ENCODE peak calls at places on chromosome 17, in seven cellular contexts. One of them, this sample, is unnamed.

GRCh38 chr17:72922223-72922622 is 170.3 kb downstream of the SLC39A11 start:
- DNase-seq in omental fat pad: no peak
- DNase-seq in NB4: no peak
- DNase-seq in sciatic nerve: no peak
- DNase-seq in AML-193: no peak
- DNase-seq in kidney glomerular epithelial cell: peak
- DNase-seq in mesothelial cell of epicardium: no peak
- DNase-seq in this sample: no peak

GRCh38 chr17:29059281-29059680 is 16.3 kb downstream of the PIPOX start:
- DNase-seq in mesothelial cell of epicardium: no peak
- DNase-seq in kidney glomerular epithelial cell: peak
- DNase-seq in NB4: no peak
- DNase-seq in omental fat pad: no peak
- DNase-seq in AML-193: no peak
- DNase-seq in sciatic nerve: no peak
- DNase-seq in this sample: peak

GRCh38 chr17:7912927-7913524 is 3.1 kb downstream of the RNF227 start:
- DNase-seq in mesothelial cell of epicardium: no peak
- DNase-seq in AML-193: peak
- DNase-seq in omental fat pad: no peak
- DNase-seq in sciatic nerve: no peak
- DNase-seq in kidney glomerular epithelial cell: peak
- DNase-seq in NB4: peak
- DNase-seq in this sample: peak

GRCh38 chr17:79907855-79908254 is 68.6 kb upstream of the CBX4 start:
- DNase-seq in AML-193: no peak
- DNase-seq in NB4: no peak
- DNase-seq in omental fat pad: no peak
- DNase-seq in kidney glomerular epithelial cell: no peak
- DNase-seq in sciatic nerve: no peak
- DNase-seq in mesothelial cell of epicardium: no peak
- DNase-seq in this sample: peak

GRCh38 chr17:35063514-35064223 is at the start of gene RFFL:
- DNase-seq in mesothelial cell of epicardium: peak
- DNase-seq in sciatic nerve: peak
- DNase-seq in AML-193: peak
- DNase-seq in omental fat pad: peak
- DNase-seq in NB4: peak
- DNase-seq in kidney glomerular epithelial cell: peak
- DNase-seq in this sample: peak

GRCh38 chr17:60971515-60972369 is 294.1 kb downstream of the BCAS3 start:
- DNase-seq in sciatic nerve: peak
- DNase-seq in kidney glomerular epithelial cell: peak
- DNase-seq in mesothelial cell of epicardium: peak
- DNase-seq in NB4: peak
- DNase-seq in omental fat pad: no peak
- DNase-seq in AML-193: peak
- DNase-seq in this sample: peak

GRCh38 chr17:14396542-14396941 is 95.7 kb downstream of the HS3ST3B1 start:
- DNase-seq in sciatic nerve: no peak
- DNase-seq in AML-193: no peak
- DNase-seq in NB4: no peak
- DNase-seq in kidney glomerular epithelial cell: no peak
- DNase-seq in omental fat pad: no peak
- DNase-seq in mesothelial cell of epicardium: no peak
- DNase-seq in this sample: peak

GRCh38 chr17:41812176-41813038 is at the start of gene FKBP10:
- DNase-seq in kidney glomerular epithelial cell: peak
- DNase-seq in omental fat pad: no peak
- DNase-seq in NB4: no peak
- DNase-seq in AML-193: peak
- DNase-seq in mesothelial cell of epicardium: peak
- DNase-seq in sciatic nerve: peak
- DNase-seq in this sample: peak

GRCh38 chr17:17757391-17757791 is 76.1 kb downstream of the RAI1 start:
- DNase-seq in mesothelial cell of epicardium: no peak
- DNase-seq in omental fat pad: no peak
- DNase-seq in kidney glomerular epithelial cell: no peak
- DNase-seq in sciatic nerve: no peak
- DNase-seq in AML-193: no peak
- DNase-seq in NB4: peak
- DNase-seq in this sample: no peak

GRCh38 chr17:4405699-4406098 is 28.0 kb upstream of the SPNS3 start:
- DNase-seq in AML-193: no peak
- DNase-seq in kidney glomerular epithelial cell: no peak
- DNase-seq in sciatic nerve: no peak
- DNase-seq in NB4: no peak
- DNase-seq in omental fat pad: no peak
- DNase-seq in mesothelial cell of epicardium: no peak
- DNase-seq in this sample: no peak

GRCh38 chr17:76969598-76970172 is 101.5 kb downstream of the MGAT5B start:
- DNase-seq in sciatic nerve: no peak
- DNase-seq in kidney glomerular epithelial cell: no peak
- DNase-seq in AML-193: no peak
- DNase-seq in omental fat pad: no peak
- DNase-seq in mesothelial cell of epicardium: no peak
- DNase-seq in NB4: no peak
- DNase-seq in this sample: peak

GRCh38 chr17:29549169-29549935 is 17.5 kb downstream of the ABHD15 start:
- DNase-seq in sciatic nerve: no peak
- DNase-seq in kidney glomerular epithelial cell: no peak
- DNase-seq in NB4: no peak
- DNase-seq in AML-193: no peak
- DNase-seq in omental fat pad: no peak
- DNase-seq in mesothelial cell of epicardium: no peak
- DNase-seq in this sample: peak

GRCh38 chr17:34378664-34379101 is 15.7 kb upstream of the CCL1 start:
- DNase-seq in sciatic nerve: no peak
- DNase-seq in AML-193: peak
- DNase-seq in kidney glomerular epithelial cell: no peak
- DNase-seq in omental fat pad: no peak
- DNase-seq in mesothelial cell of epicardium: no peak
- DNase-seq in NB4: peak
- DNase-seq in this sample: no peak

GRCh38 chr17:77728022-77728671 is 230.4 kb upstream of the TNRC6C start:
- DNase-seq in kidney glomerular epithelial cell: no peak
- DNase-seq in omental fat pad: no peak
- DNase-seq in NB4: no peak
- DNase-seq in sciatic nerve: peak
- DNase-seq in AML-193: no peak
- DNase-seq in mesothelial cell of epicardium: no peak
- DNase-seq in this sample: peak

GRCh38 chr17:80259642-80260535 is 763 bp upstream of the RNF213 start:
- DNase-seq in NB4: peak
- DNase-seq in sciatic nerve: peak
- DNase-seq in kidney glomerular epithelial cell: peak
- DNase-seq in mesothelial cell of epicardium: peak
- DNase-seq in AML-193: peak
- DNase-seq in omental fat pad: no peak
- DNase-seq in this sample: peak

GRCh38 chr17:44260296-44260695 is 7.6 kb downstream of the SLC4A1 start:
- DNase-seq in mesothelial cell of epicardium: no peak
- DNase-seq in omental fat pad: no peak
- DNase-seq in sciatic nerve: no peak
- DNase-seq in NB4: no peak
- DNase-seq in kidney glomerular epithelial cell: no peak
- DNase-seq in AML-193: no peak
- DNase-seq in this sample: no peak

GRCh38 chr17:17684901-17685774 is 3.9 kb downstream of the RAI1 start:
- DNase-seq in NB4: no peak
- DNase-seq in sciatic nerve: no peak
- DNase-seq in kidney glomerular epithelial cell: peak
- DNase-seq in mesothelial cell of epicardium: no peak
- DNase-seq in AML-193: no peak
- DNase-seq in omental fat pad: no peak
- DNase-seq in this sample: no peak

GRCh38 chr17:30519707-30520106 is 42.5 kb downstream of the GOSR1 start:
- DNase-seq in AML-193: no peak
- DNase-seq in mesothelial cell of epicardium: no peak
- DNase-seq in omental fat pad: no peak
- DNase-seq in kidney glomerular epithelial cell: peak
- DNase-seq in sciatic nerve: no peak
- DNase-seq in NB4: no peak
- DNase-seq in this sample: peak

GRCh38 chr17:28702752-28703150 is 8.9 kb downstream of the PROCA1 start:
- DNase-seq in kidney glomerular epithelial cell: no peak
- DNase-seq in mesothelial cell of epicardium: no peak
- DNase-seq in AML-193: no peak
- DNase-seq in omental fat pad: no peak
- DNase-seq in sciatic nerve: no peak
- DNase-seq in NB4: no peak
- DNase-seq in this sample: no peak

GRCh38 chr17:43416998-43417891 is 18.5 kb downstream of the ARL4D start:
- DNase-seq in omental fat pad: no peak
- DNase-seq in AML-193: no peak
- DNase-seq in sciatic nerve: peak
- DNase-seq in mesothelial cell of epicardium: no peak
- DNase-seq in kidney glomerular epithelial cell: no peak
- DNase-seq in NB4: no peak
- DNase-seq in this sample: peak

GRCh38 chr17:8377422-8377821 is 918 bp upstream of the KRABD2 start:
- DNase-seq in omental fat pad: no peak
- DNase-seq in AML-193: no peak
- DNase-seq in kidney glomerular epithelial cell: no peak
- DNase-seq in mesothelial cell of epicardium: no peak
- DNase-seq in NB4: no peak
- DNase-seq in sciatic nerve: no peak
- DNase-seq in this sample: no peak

GRCh38 chr17:48299760-48300159 is 130.3 kb downstream of the SKAP1 start:
- DNase-seq in NB4: no peak
- DNase-seq in AML-193: no peak
- DNase-seq in kidney glomerular epithelial cell: no peak
- DNase-seq in omental fat pad: no peak
- DNase-seq in sciatic nerve: no peak
- DNase-seq in mesothelial cell of epicardium: no peak
- DNase-seq in this sample: no peak